ENCODE peak calls at places on chromosome 17, in eight cellular contexts. Z, I, X, G, N, A, K and T are unnamed samples.
A peak's percentile ranks its signal among the peaks of the same experiment; 100 is the strongest.

GRCh38 chr17:19800571-19800970 is 52.5 kb upstream of the ALDH3A1 start:
- DNase-seq in Z (no peak), I (no peak), X (no peak), G (no peak), N (no peak), A (no peak), K (no peak), T (no peak)

GRCh38 chr17:37719866-37720265 is 25.0 kb downstream of the HNF1B start:
- DNase-seq in Z (no peak), I (no peak), X (no peak), G (no peak), N (no peak), A (no peak), K (no peak), T (no peak)

GRCh38 chr17:37701424-37702020 is 43.3 kb downstream of the HNF1B start:
- DNase-seq in Z (no peak), I (no peak), X (no peak), G (no peak), N (no peak), A (no peak), K (no peak), T (peak; percentile 42)

GRCh38 chr17:61678339-61678738 is 87.3 kb upstream of the NACA2 start:
- DNase-seq in Z (no peak), I (no peak), X (no peak), G (no peak), N (no peak), A (no peak), K (no peak), T (no peak)

GRCh38 chr17:59355030-59355694 is 23.7 kb downstream of the YPEL2 start:
- DNase-seq in Z (peak; percentile 60), I (no peak), X (no peak), G (no peak), N (no peak), A (no peak), K (no peak), T (no peak)

GRCh38 chr17:21157586-21158370 is 31.0 kb downstream of the DHRS7B start:
- DNase-seq in Z (no peak), I (no peak), X (no peak), G (no peak), N (no peak), A (no peak), K (no peak), T (no peak)

GRCh38 chr17:29257756-29258155 is 11.1 kb downstream of the CRYBA1 start:
- DNase-seq in Z (no peak), I (no peak), X (no peak), G (no peak), N (no peak), A (peak; percentile 11), K (peak; percentile 60), T (no peak)

GRCh38 chr17:61421460-61421859 is 21.8 kb downstream of the TBX2 start:
- DNase-seq in Z (no peak), I (no peak), X (no peak), G (no peak), N (no peak), A (no peak), K (no peak), T (no peak)

GRCh38 chr17:68660302-68660701 is 59.1 kb upstream of the FAM20A start:
- DNase-seq in Z (no peak), I (no peak), X (no peak), G (no peak), N (no peak), A (no peak), K (no peak), T (no peak)

GRCh38 chr17:66829386-66829864 is 5.5 kb upstream of the CACNG5 start:
- DNase-seq in Z (peak; percentile 10), I (no peak), X (peak; percentile 63), G (peak; percentile 68), N (peak; percentile 82), A (peak; percentile 26), K (peak; percentile 73), T (peak; percentile 78)

GRCh38 chr17:31699281-31699680 is 159.8 kb downstream of the COPRS start:
- DNase-seq in Z (no peak), I (no peak), X (no peak), G (peak; percentile 46), N (no peak), A (no peak), K (peak; percentile 37), T (no peak)

GRCh38 chr17:70313031-70313430 is 143.7 kb downstream of the KCNJ2 start:
- DNase-seq in Z (no peak), I (no peak), X (no peak), G (peak; percentile 72), N (no peak), A (no peak), K (peak; percentile 43), T (no peak)

GRCh38 chr17:39069114-39069756 is 82.2 kb downstream of the PLXDC1 start:
- DNase-seq in Z (peak; percentile 57), I (no peak), X (peak; percentile 38), G (peak; percentile 46), N (no peak), A (peak; percentile 60), K (peak; percentile 54), T (peak; percentile 83)

GRCh38 chr17:44444735-44445105 is 55.3 kb upstream of the ITGA2B start:
- DNase-seq in Z (no peak), I (no peak), X (no peak), G (peak; percentile 90), N (no peak), A (peak; percentile 30), K (peak; percentile 97), T (no peak)

GRCh38 chr17:71460943-71461342 is 659.9 kb upstream of the SOX9 start:
- DNase-seq in Z (peak; percentile 10), I (no peak), X (peak; percentile 2), G (no peak), N (no peak), A (peak; percentile 15), K (peak; percentile 43), T (no peak)

GRCh38 chr17:29390856-29391631 is 881 bp downstream of the TAOK1 start:
- DNase-seq in Z (peak; percentile 41), I (no peak), X (peak; percentile 43), G (peak; percentile 28), N (no peak), A (no peak), K (peak; percentile 42), T (no peak)

GRCh38 chr17:57465551-57465950 is 209.2 kb downstream of the MSI2 start:
- DNase-seq in Z (no peak), I (no peak), X (no peak), G (peak; percentile 50), N (no peak), A (no peak), K (no peak), T (no peak)

GRCh38 chr17:50087246-50087911 is 7.8 kb upstream of the PDK2 start:
- DNase-seq in Z (peak; percentile 70), I (peak; percentile 43), X (peak; percentile 97), G (peak; percentile 56), N (peak; percentile 81), A (peak; percentile 66), K (peak; percentile 72), T (peak; percentile 91)

GRCh38 chr17:43431741-43432523 is 33.1 kb downstream of the ARL4D start:
- DNase-seq in Z (no peak), I (no peak), X (no peak), G (peak; percentile 76), N (no peak), A (no peak), K (peak; percentile 37), T (no peak)

GRCh38 chr17:28216528-28216927 is 102.5 kb upstream of the TMEM97 start:
- DNase-seq in Z (peak; percentile 55), I (no peak), X (no peak), G (peak; percentile 33), N (no peak), A (peak; percentile 50), K (peak; percentile 49), T (no peak)

GRCh38 chr17:4080686-4081085 is 62.1 kb downstream of the ZZEF1 start:
- DNase-seq in Z (no peak), I (no peak), X (no peak), G (no peak), N (no peak), A (no peak), K (no peak), T (no peak)

GRCh38 chr17:10613775-10614513 is 43.2 kb downstream of the MYH3 start:
- DNase-seq in Z (peak; percentile 44), I (no peak), X (no peak), G (peak; percentile 3), N (no peak), A (peak; percentile 24), K (peak; percentile 13), T (no peak)

GRCh38 chr17:10824874-10825273 is 13.0 kb downstream of the PIRT start:
- DNase-seq in Z (no peak), I (no peak), X (no peak), G (no peak), N (no peak), A (no peak), K (no peak), T (no peak)

GRCh38 chr17:75652934-75653549 is 13.9 kb downstream of the RECQL5 start:
- DNase-seq in Z (no peak), I (no peak), X (peak; percentile 73), G (peak; percentile 23), N (peak; percentile 61), A (no peak), K (peak; percentile 27), T (peak; percentile 69)

GRCh38 chr17:57379237-57380054 is 123.1 kb downstream of the MSI2 start:
- DNase-seq in Z (no peak), I (no peak), X (no peak), G (peak; percentile 49), N (no peak), A (no peak), K (peak; percentile 12), T (peak; percentile 77)

GRCh38 chr17:60767744-60768308 is 90.2 kb downstream of the BCAS3 start:
- DNase-seq in Z (no peak), I (no peak), X (no peak), G (no peak), N (no peak), A (no peak), K (no peak), T (no peak)

GRCh38 chr17:78665952-78666920 is 89.0 kb upstream of the DNAH17 start:
- DNase-seq in Z (peak; percentile 51), I (peak; percentile 13), X (peak; percentile 48), G (no peak), N (no peak), A (no peak), K (no peak), T (no peak)

GRCh38 chr17:67920212-67920611 is 76.1 kb downstream of the C17orf58 start:
- DNase-seq in Z (no peak), I (no peak), X (no peak), G (no peak), N (no peak), A (no peak), K (no peak), T (no peak)

GRCh38 chr17:69654981-69655581 is 240.6 kb downstream of the MAP2K6 start:
- DNase-seq in Z (peak; percentile 30), I (no peak), X (no peak), G (peak; percentile 93), N (no peak), A (peak; percentile 85), K (peak; percentile 95), T (peak; percentile 76)

GRCh38 chr17:49327835-49328784 is 33.9 kb downstream of the ZNF652 start:
- DNase-seq in Z (no peak), I (no peak), X (no peak), G (peak; percentile 69), N (no peak), A (no peak), K (peak; percentile 9), T (no peak)

GRCh38 chr17:33390479-33391027 is 97.5 kb upstream of the ASIC2 start:
- DNase-seq in Z (no peak), I (no peak), X (no peak), G (no peak), N (no peak), A (peak; percentile 0), K (no peak), T (no peak)

GRCh38 chr17:61157246-61157887 is 242.3 kb upstream of the TBX2 start:
- DNase-seq in Z (no peak), I (no peak), X (no peak), G (peak; percentile 71), N (peak; percentile 10), A (peak; percentile 38), K (peak; percentile 71), T (peak; percentile 39)

GRCh38 chr17:15648384-15648783 is 28.9 kb upstream of the FBXW10B start:
- DNase-seq in Z (peak; percentile 17), I (no peak), X (peak; percentile 17), G (peak; percentile 4), N (no peak), A (no peak), K (no peak), T (no peak)